ENCODE peak calls at places on chromosomes 5 and 9, in five cellular contexts. One of them, this sample, is unnamed. For H3K4me1, the result is how much of the 10 kb centered on the place peaks cover.

GRCh38 chr5:37478086-37478485 is 99.0 kb downstream of the WDR70 start:
- DNase-seq in lung: no peak
- DNase-seq in tibial nerve: no peak
- DNase-seq in A549: no peak
- DNase-seq in body of pancreas: no peak
- DNase-seq in this sample: no peak

GRCh38 chr5:116497648-116498047 is 77.0 kb downstream of the SEMA6A start:
- DNase-seq in lung: no peak
- DNase-seq in tibial nerve: no peak
- DNase-seq in A549: no peak
- DNase-seq in body of pancreas: no peak
- DNase-seq in this sample: no peak

GRCh38 chr9:114178756-114179450 is 23.6 kb downstream of the COL27A1 start:
- DNase-seq in lung: no peak
- DNase-seq in tibial nerve: no peak
- DNase-seq in A549: no peak
- DNase-seq in body of pancreas: peak
- DNase-seq in this sample: peak

GRCh38 chr5:7868427-7868772 is 431 bp downstream of the FASTKD3 start:
- DNase-seq in lung: no peak
- DNase-seq in tibial nerve: no peak
- DNase-seq in A549: no peak
- DNase-seq in body of pancreas: no peak
- DNase-seq in this sample: no peak

GRCh38 chr9:133538176-133538575 is 3.7 kb downstream of the ADAMTSL2 start:
- DNase-seq in lung: no peak
- DNase-seq in tibial nerve: no peak
- DNase-seq in A549: no peak
- DNase-seq in body of pancreas: no peak
- DNase-seq in this sample: no peak

GRCh38 chr9:132005896-132006295 is 73.8 kb downstream of the MED27 start:
- DNase-seq in lung: no peak
- DNase-seq in tibial nerve: no peak
- DNase-seq in A549: no peak
- DNase-seq in body of pancreas: no peak
- DNase-seq in this sample: no peak

GRCh38 chr9:87069690-87070089 is 122.4 kb upstream of the GAS1 start:
- DNase-seq in lung: no peak
- DNase-seq in tibial nerve: no peak
- DNase-seq in A549: no peak
- DNase-seq in body of pancreas: no peak
- DNase-seq in this sample: no peak

GRCh38 chr9:80410106-80410505 is 838.3 kb downstream of the TLE4 start:
- DNase-seq in lung: no peak
- DNase-seq in tibial nerve: no peak
- DNase-seq in A549: no peak
- DNase-seq in body of pancreas: no peak
- DNase-seq in this sample: no peak

GRCh38 chr5:39024005-39024404 is 50.2 kb downstream of the RICTOR start:
- DNase-seq in lung: no peak
- DNase-seq in tibial nerve: no peak
- DNase-seq in A549: no peak
- DNase-seq in body of pancreas: no peak
- DNase-seq in this sample: peak

GRCh38 chr5:32443145-32443540 is 1.4 kb downstream of the ZFR start:
- DNase-seq in lung: no peak
- DNase-seq in tibial nerve: no peak
- DNase-seq in A549: no peak
- DNase-seq in body of pancreas: no peak
- DNase-seq in this sample: no peak

GRCh38 chr5:40860711-40861110 is 19.5 kb downstream of the CARD6 start:
- DNase-seq in lung: no peak
- DNase-seq in tibial nerve: no peak
- DNase-seq in A549: no peak
- DNase-seq in body of pancreas: no peak
- DNase-seq in this sample: no peak

GRCh38 chr5:110063640-110064592 is 374.2 kb downstream of the MAN2A1 start:
- DNase-seq in lung: no peak
- DNase-seq in tibial nerve: no peak
- DNase-seq in A549: no peak
- DNase-seq in body of pancreas: no peak
- DNase-seq in this sample: no peak

GRCh38 chr5:10536511-10536910 is 27.4 kb upstream of the ANKRD33B start:
- DNase-seq in lung: no peak
- DNase-seq in tibial nerve: no peak
- DNase-seq in A549: no peak
- DNase-seq in body of pancreas: no peak
- DNase-seq in this sample: peak
- H3K4me3 ChIP-seq in lung: no peak
- H3K4me3 ChIP-seq in tibial nerve: no peak
- H3K4me3 ChIP-seq in A549: no peak
- H3K4me3 ChIP-seq in body of pancreas: no peak
- H3K4me3 ChIP-seq in this sample: peak

GRCh38 chr9:91421987-91422765 is 1.5 kb downstream of the NFIL3 start:
- DNase-seq in lung: no peak
- DNase-seq in tibial nerve: no peak
- DNase-seq in A549: peak
- DNase-seq in body of pancreas: peak
- DNase-seq in this sample: no peak

GRCh38 chr9:91419222-91420191 is 4.1 kb downstream of the NFIL3 start:
- DNase-seq in lung: peak
- DNase-seq in tibial nerve: no peak
- DNase-seq in A549: peak
- DNase-seq in body of pancreas: peak
- DNase-seq in this sample: no peak

GRCh38 chr9:91420471-91421021 is 3.1 kb downstream of the NFIL3 start:
- DNase-seq in lung: no peak
- DNase-seq in tibial nerve: no peak
- DNase-seq in A549: no peak
- DNase-seq in body of pancreas: no peak
- DNase-seq in this sample: no peak

GRCh38 chr9:91422832-91423711 is 560 bp downstream of the NFIL3 start:
- DNase-seq in lung: peak
- DNase-seq in tibial nerve: peak
- DNase-seq in A549: peak
- DNase-seq in body of pancreas: peak
- DNase-seq in this sample: no peak

DNA sequence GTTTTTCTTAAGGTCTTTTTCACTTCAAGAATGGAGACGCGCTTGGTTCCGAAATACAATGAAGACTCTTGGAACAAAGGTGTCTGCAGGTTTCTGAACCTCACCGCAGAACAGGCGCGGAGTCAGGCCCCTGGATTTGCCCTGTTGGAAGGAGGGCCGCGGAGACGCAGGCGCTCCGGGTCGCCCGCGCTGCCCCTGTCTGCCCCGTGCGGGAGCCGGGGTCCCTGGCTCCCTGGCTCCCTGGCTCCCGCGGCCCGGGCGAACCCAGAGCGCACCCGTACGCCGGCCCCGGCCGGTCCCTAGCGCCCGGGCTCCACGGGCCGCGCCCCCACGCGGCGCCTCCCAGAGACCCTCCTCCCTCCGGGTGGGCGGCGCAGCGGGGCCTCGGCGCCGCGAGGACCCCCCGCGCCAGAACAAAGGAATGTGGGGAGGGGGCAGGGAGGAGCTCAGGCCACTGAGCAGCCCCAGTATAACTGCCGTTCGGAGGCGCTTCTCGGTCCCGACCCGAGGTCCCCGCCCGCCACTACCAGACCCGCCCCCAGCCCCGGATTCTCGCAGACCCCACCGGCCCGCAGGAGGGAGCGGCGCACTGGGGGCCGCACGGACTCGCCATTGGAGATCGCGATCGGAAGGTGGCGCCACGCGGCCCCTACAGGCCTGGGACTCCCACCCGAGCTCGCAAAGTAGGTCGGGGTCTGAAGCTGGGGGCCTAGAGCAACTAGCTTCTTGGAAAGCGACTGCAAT is 2.4 kb downstream of the NFIL3 start:
- DNase-seq in lung: no peak
- DNase-seq in tibial nerve: no peak
- DNase-seq in A549: no peak
- DNase-seq in body of pancreas: peak
- DNase-seq in this sample: peak
- H3K4me1 ChIP-seq in lung: under half
- H3K4me1 ChIP-seq in tibial nerve: under half
- H3K4me1 ChIP-seq in A549: half or more
- H3K4me1 ChIP-seq in body of pancreas: half or more
- H3K4me1 ChIP-seq in this sample: under half

GRCh38 chr5:77645995-77646639 is 7.6 kb upstream of the OTP start:
- DNase-seq in lung: no peak
- DNase-seq in tibial nerve: no peak
- DNase-seq in A549: no peak
- DNase-seq in body of pancreas: no peak
- DNase-seq in this sample: no peak
- H3K4me3 ChIP-seq in lung: no peak
- H3K4me3 ChIP-seq in tibial nerve: no peak
- H3K4me3 ChIP-seq in A549: peak
- H3K4me3 ChIP-seq in body of pancreas: no peak
- H3K4me3 ChIP-seq in this sample: peak

GRCh38 chr5:165334186-165334585 is 1828.8 kb downstream of the MAT2B start:
- DNase-seq in lung: no peak
- DNase-seq in tibial nerve: no peak
- DNase-seq in A549: no peak
- DNase-seq in body of pancreas: no peak
- DNase-seq in this sample: no peak

GRCh38 chr5:165333623-165334022 is 1828.2 kb downstream of the MAT2B start:
- DNase-seq in lung: no peak
- DNase-seq in tibial nerve: no peak
- DNase-seq in A549: no peak
- DNase-seq in body of pancreas: no peak
- DNase-seq in this sample: no peak

GRCh38 chr5:165325201-165325600 is 1819.8 kb downstream of the MAT2B start:
- DNase-seq in lung: no peak
- DNase-seq in tibial nerve: no peak
- DNase-seq in A549: no peak
- DNase-seq in body of pancreas: no peak
- DNase-seq in this sample: no peak

GRCh38 chr5:165328856-165329255 is 1823.4 kb downstream of the MAT2B start:
- DNase-seq in lung: no peak
- DNase-seq in tibial nerve: no peak
- DNase-seq in A549: no peak
- DNase-seq in body of pancreas: no peak
- DNase-seq in this sample: no peak
- H3K4me1 ChIP-seq in lung: under half
- H3K4me1 ChIP-seq in tibial nerve: under half
- H3K4me1 ChIP-seq in A549: under half
- H3K4me1 ChIP-seq in body of pancreas: under half
- H3K4me1 ChIP-seq in this sample: under half

GRCh38 chr9:127224178-127224882 is 40.2 kb upstream of the GARNL3 start:
- DNase-seq in lung: peak
- DNase-seq in tibial nerve: peak
- DNase-seq in A549: peak
- DNase-seq in body of pancreas: peak
- DNase-seq in this sample: peak
- H3K4me3 ChIP-seq in lung: peak
- H3K4me3 ChIP-seq in tibial nerve: peak
- H3K4me3 ChIP-seq in A549: peak
- H3K4me3 ChIP-seq in body of pancreas: no peak
- H3K4me3 ChIP-seq in this sample: peak

GRCh38 chr5:157248771-157249475 is 17.0 kb upstream of the CYFIP2 start:
- DNase-seq in lung: no peak
- DNase-seq in tibial nerve: no peak
- DNase-seq in A549: no peak
- DNase-seq in body of pancreas: no peak
- DNase-seq in this sample: no peak
- H3K4me1 ChIP-seq in lung: under half
- H3K4me1 ChIP-seq in tibial nerve: under half
- H3K4me1 ChIP-seq in A549: under half
- H3K4me1 ChIP-seq in body of pancreas: under half
- H3K4me1 ChIP-seq in this sample: under half

DNA sequence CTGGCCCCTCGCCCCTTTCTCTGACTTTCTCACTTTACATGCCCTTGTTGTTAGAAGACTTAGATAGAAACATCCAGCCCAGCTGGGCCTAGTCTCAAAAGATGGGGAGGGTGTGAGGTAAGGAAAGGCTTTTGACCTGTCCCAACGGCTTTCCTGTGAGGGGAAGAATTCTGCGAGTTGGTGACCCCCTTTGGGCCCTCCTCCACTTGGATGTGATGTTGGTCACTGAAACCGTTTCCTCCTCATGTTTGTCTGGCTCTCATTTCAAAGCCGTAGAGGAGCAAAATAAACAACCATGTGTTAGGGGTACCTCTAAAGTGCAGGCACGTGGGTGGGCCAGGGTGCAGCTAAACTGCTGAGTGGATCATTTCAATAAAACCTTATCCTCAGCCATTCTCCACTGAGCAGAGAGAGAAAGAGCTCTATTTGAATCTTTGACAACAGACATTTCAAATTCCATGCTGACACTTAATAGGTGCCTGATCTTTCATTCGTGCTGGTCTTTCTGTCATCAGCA is 84.3 kb upstream of the MELK start:
- DNase-seq in lung: no peak
- DNase-seq in tibial nerve: no peak
- DNase-seq in A549: no peak
- DNase-seq in body of pancreas: no peak
- DNase-seq in this sample: no peak
- H3K4me3 ChIP-seq in lung: peak
- H3K4me3 ChIP-seq in tibial nerve: peak
- H3K4me3 ChIP-seq in A549: peak
- H3K4me3 ChIP-seq in body of pancreas: peak
- H3K4me3 ChIP-seq in this sample: peak

GRCh38 chr5:56824019-56824418 is 8.7 kb downstream of the MAP3K1 start:
- DNase-seq in lung: no peak
- DNase-seq in tibial nerve: no peak
- DNase-seq in A549: no peak
- DNase-seq in body of pancreas: no peak
- DNase-seq in this sample: no peak

GRCh38 chr5:56827923-56828322 is 12.6 kb downstream of the MAP3K1 start:
- DNase-seq in lung: no peak
- DNase-seq in tibial nerve: no peak
- DNase-seq in A549: no peak
- DNase-seq in body of pancreas: no peak
- DNase-seq in this sample: no peak

GRCh38 chr5:56827043-56827442 is 11.7 kb downstream of the MAP3K1 start:
- DNase-seq in lung: no peak
- DNase-seq in tibial nerve: no peak
- DNase-seq in A549: peak
- DNase-seq in body of pancreas: no peak
- DNase-seq in this sample: peak

GRCh38 chr5:56822961-56823360 is 7.6 kb downstream of the MAP3K1 start:
- DNase-seq in lung: no peak
- DNase-seq in tibial nerve: no peak
- DNase-seq in A549: no peak
- DNase-seq in body of pancreas: no peak
- DNase-seq in this sample: peak

DNA sequence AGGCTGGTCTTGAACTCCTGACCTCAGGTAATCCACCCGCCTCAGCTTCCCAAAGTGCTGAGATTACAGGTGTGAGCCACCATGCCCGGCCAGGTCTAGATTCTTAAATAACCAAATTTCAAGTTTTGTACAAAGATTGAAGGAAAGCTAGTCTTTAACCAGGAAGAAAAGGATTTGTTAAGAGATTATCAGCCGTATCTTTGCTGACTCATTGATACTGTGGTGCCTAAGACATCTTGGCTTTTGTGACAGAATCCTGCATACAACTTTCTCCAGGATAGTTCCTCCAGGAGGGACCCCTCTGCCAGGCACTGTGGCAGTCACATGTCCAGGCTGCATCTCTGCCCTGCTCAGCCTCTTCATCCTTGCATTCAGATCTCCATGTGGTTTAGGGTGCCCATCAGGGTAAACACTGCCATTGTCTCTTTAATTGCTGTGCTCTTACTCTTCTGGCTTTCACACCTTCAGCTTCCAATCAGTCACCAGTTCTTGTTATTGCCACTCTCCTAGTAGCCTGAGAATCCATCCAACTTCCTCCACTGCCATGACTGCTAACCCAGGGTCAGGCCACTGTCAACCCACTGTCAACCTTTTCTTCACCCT is 10.0 kb downstream of the MAP3K1 start:
- DNase-seq in lung: no peak
- DNase-seq in tibial nerve: no peak
- DNase-seq in A549: no peak
- DNase-seq in body of pancreas: no peak
- DNase-seq in this sample: no peak
- H3K4me1 ChIP-seq in lung: under half
- H3K4me1 ChIP-seq in tibial nerve: under half
- H3K4me1 ChIP-seq in A549: under half
- H3K4me1 ChIP-seq in body of pancreas: half or more
- H3K4me1 ChIP-seq in this sample: half or more

This sample was measured in BE2C.